ENCODE peak calls at places on chromosomes 5 and 9, in four cellular contexts. K is OCI-LY7, L is heart left ventricle, V is neuronal stem cell. U is an unnamed sample. For H3K4me1, the result is how much of the 10 kb centered on the place peaks cover.

GRCh38 chr5:112086740-112087139 is 329.7 kb upstream of the NREP start:
- DNase-seq in K (no peak), L (no peak), V (no peak), U (no peak)

GRCh38 chr5:13994606-13995336 is 50.3 kb upstream of the DNAH5 start:
- DNase-seq in K (no peak), L (no peak), V (no peak), U (no peak)

GRCh38 chr9:104361207-104361606 is 142.9 kb upstream of the OR13F1 start:
- DNase-seq in K (no peak), L (peak), V (no peak), U (no peak)

GRCh38 chr5:124740991-124741583 is 5.4 kb downstream of the ZNF608 start:
- DNase-seq in K (peak), L (no peak), V (no peak), U (no peak)

GRCh38 chr9:12094051-12094450 is 599.1 kb upstream of the TYRP1 start:
- DNase-seq in K (no peak), L (no peak), V (no peak), U (no peak)

GRCh38 chr9:36895744-36896260 is 138.3 kb downstream of the PAX5 start:
- DNase-seq in K (no peak), L (no peak), V (no peak), U (no peak)

GRCh38 chr9:4865685-4866084 is 72.9 kb downstream of the RCL1 start:
- DNase-seq in K (no peak), L (no peak), V (no peak), U (no peak)

GRCh38 chr5:132489871-132490483 is 596 bp downstream of the IRF1 start:
- DNase-seq in K (peak), L (peak), V (no peak), U (peak)

GRCh38 chr5:84438456-84438855 is 53.8 kb upstream of the EDIL3 start:
- DNase-seq in K (no peak), L (no peak), V (no peak), U (no peak)

GRCh38 chr5:140236896-140237598 is 62.1 kb downstream of the CYSTM1 start:
- DNase-seq in K (no peak), L (no peak), V (no peak), U (no peak)

GRCh38 chr5:93454896-93455295 is 126.1 kb downstream of the NR2F1-AS1 start:
- DNase-seq in K (no peak), L (no peak), V (no peak), U (no peak)

GRCh38 chr5:155699385-155699784 is 627.6 kb upstream of the SGCD start:
- DNase-seq in K (no peak), L (no peak), V (no peak), U (no peak)

GRCh38 chr5:142684508-142685031 is 1.3 kb downstream of the FGF1 start:
- DNase-seq in K (no peak), L (no peak), V (no peak), U (no peak)

GRCh38 chr9:94951591-94952115 is 225.2 kb downstream of the AOPEP start:
- DNase-seq in K (no peak), L (no peak), V (no peak), U (no peak)
- H3K4me1 ChIP-seq in K (under half), L (under half), V (under half), U (under half)

GRCh38 chr5:38468202-38468656 is 88.2 kb downstream of the LIFR start:
- DNase-seq in K (no peak), L (no peak), V (no peak), U (no peak)
- H3K4me1 ChIP-seq in K (under half), L (half or more), V (under half), U (under half)

GRCh38 chr5:95822038-95822407 is 503 bp downstream of the GLRX start:
- DNase-seq in K (peak), L (peak), V (peak), U (no peak)

GRCh38 chr5:95822408-95823240 is at the start of gene GLRX:
- DNase-seq in K (peak), L (peak), V (peak), U (peak)

GRCh38 chr5:95823241-95823737 is 763 bp upstream of the GLRX start:
- DNase-seq in K (peak), L (no peak), V (no peak), U (no peak)

GRCh38 chr5:95823738-95824609 is 1.4 kb upstream of the GLRX start:
- DNase-seq in K (peak), L (peak), V (no peak), U (no peak)

DNA sequence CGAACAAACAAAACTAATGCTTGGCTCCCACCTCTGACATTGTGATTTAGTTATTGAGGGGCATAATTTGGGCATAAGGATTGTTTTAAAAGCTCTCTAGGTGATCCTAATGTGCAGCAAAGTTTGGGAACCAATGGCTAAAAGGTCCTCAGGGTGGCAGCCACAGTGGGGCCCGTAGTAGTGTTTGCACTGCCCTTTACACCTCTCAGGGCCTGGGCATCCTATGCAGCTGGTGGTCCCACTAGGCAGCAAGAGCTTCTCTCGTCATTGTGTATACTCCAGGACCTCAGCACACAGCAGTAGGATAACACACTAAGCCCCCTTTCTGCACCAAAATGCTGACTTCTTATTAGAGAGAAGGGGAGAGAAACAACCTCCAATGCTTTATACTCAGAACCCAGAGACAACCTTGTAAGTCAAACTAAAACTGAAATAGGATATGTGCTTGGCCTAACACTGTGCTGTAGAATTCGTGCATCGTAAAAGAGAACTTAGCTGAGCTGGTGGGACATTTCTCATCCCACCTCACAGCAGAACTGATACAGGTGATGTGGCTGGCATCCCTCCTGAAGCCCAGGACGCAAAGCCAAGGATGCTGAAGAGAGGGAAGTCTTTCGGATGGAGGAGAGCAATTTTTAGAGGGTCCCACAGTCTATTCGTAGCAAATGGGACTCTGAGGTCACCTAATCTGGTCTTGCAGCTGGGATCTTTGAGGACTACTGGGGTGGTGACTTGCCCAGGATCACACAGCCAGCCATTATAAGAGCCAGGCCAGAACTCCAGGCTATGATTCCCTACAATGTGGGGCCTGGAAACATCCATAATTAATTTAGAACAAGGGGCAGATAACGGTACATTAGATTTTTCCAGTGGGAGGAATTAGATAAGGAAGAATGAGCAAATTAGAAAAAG is 1.2 kb downstream of the GLRX start:
- DNase-seq in K (peak), L (no peak), V (no peak), U (no peak)
- H3K4me1 ChIP-seq in K (half or more), L (half or more), V (under half), U (under half)

DNA sequence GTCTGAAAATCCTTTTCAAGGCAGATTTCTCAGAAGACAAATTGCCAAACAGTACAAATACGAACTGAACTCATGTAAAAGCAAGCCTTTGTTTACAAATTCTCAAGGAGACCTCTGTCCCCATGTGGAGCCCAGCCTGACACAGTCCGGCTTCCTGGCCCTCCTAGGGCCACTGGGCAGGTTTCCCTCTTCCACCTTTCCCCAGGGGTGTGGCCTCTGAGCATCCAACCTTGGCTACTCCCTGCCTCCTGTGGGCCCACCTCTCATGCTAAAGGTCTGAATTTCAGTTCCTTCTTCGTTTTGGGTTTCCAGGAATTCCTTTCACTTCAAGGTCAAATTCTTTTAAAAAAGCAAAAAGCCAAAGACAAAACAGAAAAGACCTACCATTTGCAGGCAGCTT is 10.1 kb downstream of the DAP start:
- DNase-seq in K (no peak), L (no peak), V (no peak), U (no peak)
- H3K4me1 ChIP-seq in K (under half), L (under half), V (under half), U (half or more)